ENCODE peak calls at places on chromosomes 1 and 21, in five cellular contexts. N is fibroblast of lung; B is CD4-positive, alpha-beta T cell; R is SK-N-SH; J is dorsolateral prefrontal cortex. Z is an unnamed sample.

GRCh38 chr1:109821831-109822745 is 58.4 kb upstream of the EPS8L3 start:
- DNase-seq in N (peak), B (no peak), R (no peak), J (no peak), Z (no peak)

GRCh38 chr1:50929376-50929958 is 30.6 kb downstream of the FAF1 start:
- DNase-seq in N (peak), B (no peak), R (peak), J (no peak), Z (peak)

GRCh38 chr1:26161408-26162219 is 2.7 kb downstream of the FAM110D start:
- DNase-seq in N (peak), B (no peak), R (peak), J (no peak), Z (peak)

GRCh38 chr1:203126866-203127671 is 457 bp upstream of the ADORA1 start:
- DNase-seq in N (no peak), B (no peak), R (no peak), J (no peak), Z (no peak)

GRCh38 chr1:86872086-86872485 is 41.8 kb downstream of the SELENOF start:
- DNase-seq in N (peak), B (no peak), R (no peak), J (no peak), Z (no peak)

GRCh38 chr1:62325696-62326095 is 6.5 kb upstream of the KANK4 start:
- DNase-seq in N (no peak), B (no peak), R (no peak), J (no peak), Z (no peak)

GRCh38 chr1:1943834-1944570 is 24.9 kb upstream of the TMEM52 start:
- DNase-seq in N (peak), B (peak), R (peak), J (no peak), Z (peak)

GRCh38 chr1:180636138-180636537 is 4.3 kb downstream of the XPR1 start:
- DNase-seq in N (peak), B (no peak), R (no peak), J (no peak), Z (no peak)

GRCh38 chr1:9345922-9346321 is 53.2 kb downstream of the SPSB1 start:
- DNase-seq in N (no peak), B (no peak), R (peak), J (no peak), Z (no peak)

GRCh38 chr1:12339410-12339809 is 109.6 kb downstream of the VPS13D start:
- DNase-seq in N (peak), B (no peak), R (peak), J (no peak), Z (no peak)

GRCh38 chr1:194929376-194929775 is 1678.9 kb downstream of the KCNT2 start:
- DNase-seq in N (peak), B (no peak), R (no peak), J (no peak), Z (no peak)

GRCh38 chr1:91594383-91595065 is 93.9 kb downstream of the CDC7 start:
- DNase-seq in N (no peak), B (no peak), R (no peak), J (no peak), Z (no peak)
- H3K27ac ChIP-seq in N (no peak), B (no peak), R (no peak), J (no peak), Z (no peak)

DNA sequence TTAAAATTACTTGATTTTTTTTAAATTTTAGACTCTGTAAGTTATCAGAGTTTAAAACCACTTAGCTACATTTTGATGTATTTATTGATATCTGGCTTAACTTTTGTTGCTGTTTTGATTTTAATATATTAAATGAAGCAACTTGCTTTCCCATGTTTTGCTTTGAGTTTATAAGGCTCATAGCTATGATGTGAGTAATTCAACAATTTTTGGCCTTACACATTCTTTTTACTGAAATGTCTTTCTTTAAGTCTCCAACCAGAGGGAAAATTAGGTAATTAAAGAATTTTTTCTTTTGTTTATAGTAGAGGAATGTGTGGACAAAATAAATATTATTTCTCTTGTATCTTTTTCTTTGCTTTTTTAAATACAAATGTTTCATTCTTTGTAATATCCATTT is 258.3 kb upstream of the ADAMTS5 start:
- DNase-seq in N (peak), B (no peak), R (no peak), J (no peak), Z (no peak)
- H3K27ac ChIP-seq in N (no peak), B (no peak), R (no peak), J (no peak), Z (no peak)

GRCh38 chr1:210233495-210234253 is 1.1 kb downstream of the SERTAD4 start:
- DNase-seq in N (peak), B (no peak), R (peak), J (peak), Z (no peak)
- H3K27ac ChIP-seq in N (peak), B (no peak), R (peak), J (peak), Z (no peak)

GRCh38 chr1:221863635-221864034 is 121.7 kb upstream of the DUSP10 start:
- DNase-seq in N (no peak), B (no peak), R (no peak), J (no peak), Z (no peak)

GRCh38 chr1:221858758-221859157 is 116.9 kb upstream of the DUSP10 start:
- DNase-seq in N (peak), B (no peak), R (no peak), J (no peak), Z (no peak)

GRCh38 chr1:221865808-221866207 is 123.9 kb upstream of the DUSP10 start:
- DNase-seq in N (no peak), B (no peak), R (peak), J (no peak), Z (no peak)

GRCh38 chr1:221868894-221869293 is 127.0 kb upstream of the DUSP10 start:
- DNase-seq in N (peak), B (no peak), R (no peak), J (no peak), Z (no peak)

DNA sequence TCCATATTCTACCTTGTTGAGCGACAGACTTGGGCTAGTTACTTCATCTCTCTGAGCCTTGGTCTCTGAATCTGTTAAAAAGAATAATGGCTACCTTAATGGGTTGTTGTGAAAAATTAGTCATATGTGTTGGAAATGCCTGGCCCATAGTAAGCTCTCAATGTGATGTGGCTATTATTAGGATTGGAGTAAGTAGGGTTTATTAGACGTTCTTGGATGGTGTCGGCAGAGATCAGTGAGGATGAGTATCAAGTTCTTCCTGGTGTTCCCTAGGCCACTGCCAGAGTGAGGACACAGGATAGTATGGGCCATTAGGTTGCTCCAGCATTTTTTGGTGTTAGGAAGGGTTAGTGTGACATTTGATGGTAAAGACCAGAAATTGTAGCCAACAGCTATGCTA is 121.1 kb upstream of the DUSP10 start:
- DNase-seq in N (no peak), B (no peak), R (no peak), J (no peak), Z (no peak)
- H3K27ac ChIP-seq in N (no peak), B (no peak), R (no peak), J (no peak), Z (no peak)

GRCh38 chr21:33080376-33080775 is 10.4 kb downstream of the OLIG1 start:
- DNase-seq in N (no peak), B (no peak), R (no peak), J (no peak), Z (no peak)
- H3K27ac ChIP-seq in N (no peak), B (no peak), R (no peak), J (peak), Z (no peak)

DNA sequence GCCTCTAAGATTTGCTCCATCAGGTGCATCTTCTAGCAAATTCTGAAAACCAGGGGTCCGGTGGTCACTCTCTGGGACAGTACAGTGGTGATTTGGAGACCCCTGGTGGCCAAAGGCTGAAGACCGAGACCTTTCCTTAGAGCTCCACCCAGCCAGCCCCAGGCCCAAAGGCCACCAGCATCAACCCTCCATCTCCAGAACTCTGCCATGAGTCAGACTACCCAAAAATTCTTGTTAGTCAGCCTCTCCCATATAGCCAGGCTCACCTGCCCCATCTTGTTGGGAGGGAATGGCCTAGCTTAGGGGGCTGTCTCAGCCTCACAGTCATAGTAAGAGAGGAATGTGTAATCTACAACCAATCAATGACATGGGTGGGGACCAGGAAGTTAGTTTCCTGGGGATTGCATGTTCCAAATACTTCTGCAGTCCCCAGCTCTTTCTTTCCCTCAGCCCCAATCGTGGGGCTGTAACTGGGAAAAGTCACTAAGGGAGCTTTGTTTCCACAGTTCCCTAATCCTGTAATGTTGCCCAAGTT is 9.8 kb upstream of the COL8A2 start:
- DNase-seq in N (peak), B (no peak), R (peak), J (no peak), Z (no peak)
- H3K27ac ChIP-seq in N (peak), B (no peak), R (peak), J (peak), Z (no peak)

GRCh38 chr1:89598450-89599331 is 34.2 kb upstream of the LRRC8C start:
- DNase-seq in N (peak), B (no peak), R (peak), J (no peak), Z (peak)
- H3K27ac ChIP-seq in N (no peak), B (no peak), R (no peak), J (peak), Z (no peak)

DNA sequence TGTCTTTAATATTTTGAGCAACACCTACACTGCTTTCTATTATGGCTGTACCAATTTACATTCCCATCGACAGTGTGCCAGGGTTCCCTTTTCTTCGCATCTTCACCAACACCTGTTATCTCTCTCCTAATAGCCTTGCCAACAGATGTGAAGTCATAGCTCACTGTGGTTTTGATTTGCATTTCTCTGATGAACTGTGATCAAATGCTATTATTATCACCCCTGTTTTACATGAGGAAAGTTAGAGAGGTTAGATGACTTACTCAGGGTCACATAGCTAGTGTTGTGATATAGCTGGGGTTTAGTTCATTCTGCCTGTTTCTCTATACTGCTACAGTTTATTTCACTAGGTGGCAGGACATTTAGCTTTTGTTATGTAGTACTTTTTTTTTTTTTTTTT is 204.1 kb downstream of the FMN2 start:
- DNase-seq in N (no peak), B (no peak), R (no peak), J (no peak), Z (no peak)
- H3K27ac ChIP-seq in N (no peak), B (no peak), R (no peak), J (no peak), Z (no peak)

GRCh38 chr1:113390871-113391642 is 742 bp downstream of the MAGI3 start:
- DNase-seq in N (peak), B (peak), R (peak), J (no peak), Z (peak)
- H3K27ac ChIP-seq in N (peak), B (no peak), R (peak), J (peak), Z (peak)

GRCh38 chr1:40983286-40983685 is 3.8 kb downstream of the CTPS1 start:
- DNase-seq in N (no peak), B (no peak), R (no peak), J (no peak), Z (no peak)
- H3K27ac ChIP-seq in N (no peak), B (no peak), R (no peak), J (no peak), Z (no peak)